ENCODE peak calls at places on chromosomes 6 and 20, in six cellular contexts. S, H, X, Y, G and M are unnamed samples.
A peak's percentile ranks its signal among the peaks of the same experiment; 100 is the strongest.

GRCh38 chr6:139028242-139028657 is 295 bp upstream of the ABRACL start:
- DNase-seq in S (no peak), H (peak; percentile 77), X (no peak), Y (peak; percentile 51), G (no peak), M (no peak)

GRCh38 chr6:39688494-39688893 is 36.7 kb downstream of the KIF6 start:
- DNase-seq in S (no peak), H (peak; percentile 55), X (no peak), Y (peak; percentile 87), G (no peak), M (no peak)

GRCh38 chr6:47413752-47414516 is 63.7 kb upstream of the CD2AP start:
- DNase-seq in S (no peak), H (peak; percentile 74), X (peak; percentile 48), Y (peak; percentile 74), G (no peak), M (peak; percentile 51)

GRCh38 chr20:20743511-20744169 is 31.2 kb upstream of the RALGAPA2 start:
- DNase-seq in S (peak; percentile 78), H (peak; percentile 8), X (peak; percentile 58), Y (peak; percentile 23), G (no peak), M (peak; percentile 53)

GRCh38 chr20:34996243-34996984 is 40.7 kb downstream of the MYH7B start:
- DNase-seq in S (no peak), H (no peak), X (no peak), Y (no peak), G (no peak), M (no peak)

GRCh38 chr20:20375862-20376261 is 8.0 kb downstream of the INSM1 start:
- DNase-seq in S (no peak), H (no peak), X (no peak), Y (no peak), G (no peak), M (no peak)

GRCh38 chr6:5592911-5593519 is 331.7 kb downstream of the FARS2 start:
- DNase-seq in S (no peak), H (no peak), X (no peak), Y (no peak), G (no peak), M (no peak)

GRCh38 chr20:4406627-4407026 is 315.1 kb upstream of the PRND start:
- DNase-seq in S (no peak), H (peak; percentile 94), X (no peak), Y (peak; percentile 92), G (no peak), M (no peak)

GRCh38 chr6:34684919-34685318 is 11.6 kb downstream of the ILRUN start:
- DNase-seq in S (no peak), H (no peak), X (no peak), Y (no peak), G (no peak), M (no peak)

GRCh38 chr6:113642714-113643442 is 214.3 kb upstream of the MARCKS start:
- DNase-seq in S (peak; percentile 72), H (no peak), X (no peak), Y (no peak), G (no peak), M (peak; percentile 64)

GRCh38 chr6:28315628-28316027 is 20.3 kb downstream of the ZSCAN31 start:
- DNase-seq in S (no peak), H (no peak), X (no peak), Y (no peak), G (no peak), M (no peak)

GRCh38 chr20:271069-271468 is 13.5 kb downstream of the DEFB132 start:
- DNase-seq in S (no peak), H (no peak), X (no peak), Y (no peak), G (no peak), M (no peak)

GRCh38 chr6:166565084-166565651 is 21.3 kb downstream of the RAMACL start:
- DNase-seq in S (no peak), H (no peak), X (no peak), Y (peak; percentile 82), G (no peak), M (peak; percentile 42)

GRCh38 chr6:56570434-56571359 is 72.0 kb downstream of the DST start:
- DNase-seq in S (no peak), H (peak; percentile 43), X (no peak), Y (peak; percentile 45), G (no peak), M (no peak)

GRCh38 chr20:15643713-15644112 is 929.5 kb downstream of the KIF16B start:
- DNase-seq in S (no peak), H (peak; percentile 24), X (no peak), Y (peak; percentile 36), G (no peak), M (no peak)

GRCh38 chr6:68746376-68746775 is 111.3 kb downstream of the ADGRB3 start:
- DNase-seq in S (no peak), H (no peak), X (no peak), Y (no peak), G (no peak), M (no peak)

GRCh38 chr6:34460796-34461507 is 4.9 kb upstream of the PACSIN1 start:
- DNase-seq in S (no peak), H (peak; percentile 63), X (no peak), Y (peak; percentile 23), G (no peak), M (no peak)

GRCh38 chr6:20919677-20920385 is 385.6 kb downstream of the CDKAL1 start:
- DNase-seq in S (no peak), H (peak; percentile 30), X (no peak), Y (peak; percentile 73), G (peak; percentile 2), M (no peak)

GRCh38 chr20:48636301-48636700 is 191.5 kb downstream of the PREX1 start:
- DNase-seq in S (no peak), H (no peak), X (no peak), Y (no peak), G (no peak), M (no peak)

GRCh38 chr6:159079367-159079766 is 34.6 kb upstream of the TAGAP start:
- DNase-seq in S (no peak), H (no peak), X (no peak), Y (no peak), G (no peak), M (no peak)

GRCh38 chr6:159044899-159045727 is at the start of gene TAGAP:
- DNase-seq in S (peak; percentile 67), H (no peak), X (no peak), Y (no peak), G (peak; percentile 72), M (peak; percentile 72)

GRCh38 chr20:50281831-50282591 is 91.4 kb downstream of the CEBPB start:
- DNase-seq in S (no peak), H (no peak), X (no peak), Y (no peak), G (no peak), M (no peak)

GRCh38 chr6:2307794-2308193 is 62.4 kb upstream of the GMDS start:
- DNase-seq in S (no peak), H (no peak), X (no peak), Y (no peak), G (no peak), M (no peak)

GRCh38 chr6:107179004-107179403 is 63.7 kb upstream of the BEND3 start:
- DNase-seq in S (no peak), H (peak; percentile 21), X (no peak), Y (peak; percentile 51), G (no peak), M (no peak)

GRCh38 chr20:4230651-4231050 is 215.3 kb upstream of the RNF24 start:
- DNase-seq in S (no peak), H (peak; percentile 43), X (no peak), Y (no peak), G (no peak), M (no peak)

GRCh38 chr6:32700391-32701040 is 34.1 kb upstream of the HLA-DQB1 start:
- DNase-seq in S (peak; percentile 32), H (peak; percentile 52), X (peak; percentile 62), Y (peak; percentile 72), G (no peak), M (peak; percentile 49)

GRCh38 chr20:23924751-23925150 is 45.2 kb upstream of the CST5 start:
- DNase-seq in S (no peak), H (no peak), X (no peak), Y (no peak), G (no peak), M (no peak)

GRCh38 chr20:62804632-62805364 is at the start of gene OGFR:
- DNase-seq in S (peak; percentile 53), H (no peak), X (no peak), Y (no peak), G (peak; percentile 39), M (peak; percentile 72)

GRCh38 chr6:111958534-111958933 is 85.3 kb upstream of the FYN start:
- DNase-seq in S (no peak), H (no peak), X (no peak), Y (no peak), G (no peak), M (no peak)

GRCh38 chr20:62596486-62596885 is 45.8 kb upstream of the SLCO4A1 start:
- DNase-seq in S (no peak), H (no peak), X (no peak), Y (no peak), G (no peak), M (no peak)

GRCh38 chr6:34493344-34493743 is 27.5 kb downstream of the PACSIN1 start:
- DNase-seq in S (no peak), H (no peak), X (no peak), Y (no peak), G (no peak), M (no peak)

GRCh38 chr6:25883991-25884390 is 9.9 kb upstream of the SLC17A3 start:
- DNase-seq in S (no peak), H (peak; percentile 57), X (no peak), Y (peak; percentile 88), G (no peak), M (no peak)

GRCh38 chr20:2348336-2348735 is 32.4 kb upstream of the TGM6 start:
- DNase-seq in S (no peak), H (no peak), X (no peak), Y (no peak), G (no peak), M (no peak)

GRCh38 chr20:49380245-49380875 is 102.1 kb downstream of the KCNB1 start:
- DNase-seq in S (no peak), H (no peak), X (no peak), Y (no peak), G (no peak), M (no peak)

GRCh38 chr6:5752282-5752681 is 254.4 kb downstream of the NRN1 start:
- DNase-seq in S (no peak), H (peak; percentile 59), X (peak; percentile 52), Y (peak; percentile 80), G (no peak), M (no peak)

GRCh38 chr20:59016795-59017492 is 2.3 kb upstream of the TUBB1 start:
- DNase-seq in S (peak; percentile 18), H (peak; percentile 43), X (no peak), Y (no peak), G (no peak), M (peak; percentile 39)